ENCODE peak calls at places on chromosomes 5 and 9, in five cellular contexts. P, N, L, O and R are unnamed samples.

GRCh38 chr5:81850494-81850893 is 99.6 kb upstream of the SSBP2 start:
- DNase-seq in P (no peak), N (no peak), L (no peak), O (no peak), R (no peak)

GRCh38 chr9:31103836-31104235 is 1280.6 kb upstream of the ACO1 start:
- DNase-seq in P (no peak), N (no peak), L (no peak), O (no peak), R (no peak)

GRCh38 chr5:96761618-96762017 is 46.1 kb downstream of the ERAP1 start:
- DNase-seq in P (no peak), N (no peak), L (no peak), O (no peak), R (no peak)

GRCh38 chr9:121267689-121268597 is at the start of gene GSN:
- DNase-seq in P (peak; percentile 62), N (peak; percentile 68), L (peak; percentile 47), O (no peak), R (peak; percentile 81)

GRCh38 chr9:136048560-136049411 is 46.3 kb downstream of the NACC2 start:
- DNase-seq in P (no peak), N (no peak), L (no peak), O (no peak), R (no peak)

GRCh38 chr5:9572246-9572645 is 26.4 kb upstream of the SEMA5A start:
- DNase-seq in P (no peak), N (no peak), L (no peak), O (no peak), R (no peak)

GRCh38 chr5:172005708-172006377 is 595 bp downstream of the FBXW11 start:
- DNase-seq in P (peak; percentile 25), N (peak; percentile 46), L (peak; percentile 16), O (no peak), R (peak; percentile 27)

GRCh38 chr9:112112941-112113399 is 62.1 kb downstream of the SUSD1 start:
- DNase-seq in P (peak; percentile 71), N (no peak), L (peak; percentile 60), O (no peak), R (no peak)

GRCh38 chr9:1051286-1052118 is 1.3 kb downstream of the DMRT2 start:
- DNase-seq in P (peak; percentile 65), N (no peak), L (no peak), O (no peak), R (no peak)

GRCh38 chr9:36154213-36154952 is 14.8 kb upstream of the CCIN start:
- DNase-seq in P (peak; percentile 66), N (peak; percentile 82), L (no peak), O (no peak), R (no peak)

GRCh38 chr9:14153310-14153720 is 160.6 kb downstream of the NFIB start:
- DNase-seq in P (no peak), N (peak; percentile 32), L (no peak), O (no peak), R (no peak)

GRCh38 chr9:38032266-38032830 is 36.7 kb downstream of the SHB start:
- DNase-seq in P (no peak), N (peak; percentile 73), L (no peak), O (no peak), R (no peak)
- TF ChIP-seq CTCF in P (no peak), N (no peak), L (no peak), O (no peak), R (no peak)

DNA sequence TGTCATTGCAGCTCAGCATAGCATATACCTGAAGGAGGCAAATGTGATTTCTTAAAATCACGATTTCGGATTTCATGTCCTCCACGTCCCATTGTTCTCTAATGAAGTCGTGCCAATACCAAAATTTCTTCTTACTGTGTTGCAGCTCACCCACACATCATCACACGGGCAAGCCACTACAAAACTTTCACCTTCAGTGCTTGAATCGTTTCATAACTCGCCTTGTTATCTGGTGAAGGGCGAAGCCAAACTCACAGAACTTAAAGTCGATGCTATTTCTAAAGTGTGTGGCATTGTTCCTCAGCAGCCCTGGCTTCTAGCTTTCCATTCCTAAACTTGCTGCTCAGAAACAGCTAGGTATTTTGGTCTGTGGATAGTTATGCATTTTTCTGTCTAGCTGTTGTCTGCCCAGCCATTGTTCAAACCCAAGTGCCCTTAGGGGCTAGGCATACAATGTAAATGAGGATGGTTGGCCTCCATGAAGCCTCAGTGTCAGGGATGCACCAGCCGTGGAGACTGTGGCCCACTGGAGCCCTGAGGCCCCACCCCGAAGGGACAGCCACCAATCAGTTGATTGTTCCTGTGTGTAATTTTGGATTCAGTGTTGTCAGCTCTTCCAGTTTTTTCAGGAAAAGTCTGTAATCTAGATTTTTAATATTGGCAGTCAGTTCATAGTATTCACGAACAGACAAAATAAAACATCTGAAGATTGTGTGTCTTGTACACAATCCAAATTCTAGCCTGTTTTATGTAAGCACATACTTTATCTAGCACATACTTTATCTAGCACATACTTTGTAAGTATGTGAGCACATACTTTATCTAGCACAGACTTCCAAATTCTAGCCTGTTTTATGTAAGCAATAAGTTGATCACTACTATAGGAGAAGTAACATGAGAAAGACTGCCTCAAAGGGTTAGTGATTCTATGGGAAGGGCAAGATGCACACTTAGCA is 112.8 kb downstream of the DAPK1 start:
- DNase-seq in P (no peak), N (no peak), L (no peak), O (no peak), R (no peak)
- H3K4me1 ChIP-seq in P (peaks cover 74% of the 10 kb centered on the region), N (peaks cover 18% of the 10 kb centered on the region), L (peaks cover 51% of the 10 kb centered on the region), O (peaks cover 31% of the 10 kb centered on the region), R (peaks cover 3% of the 10 kb centered on the region)

GRCh38 chr9:5532790-5533189 is 22.5 kb downstream of the PDCD1LG2 start:
- DNase-seq in P (no peak), N (no peak), L (no peak), O (no peak), R (no peak)

GRCh38 chr9:5532301-5532700 is 22.0 kb downstream of the PDCD1LG2 start:
- DNase-seq in P (no peak), N (no peak), L (no peak), O (no peak), R (no peak)

GRCh38 chr9:5529683-5530221 is 19.4 kb downstream of the PDCD1LG2 start:
- DNase-seq in P (peak; percentile 42), N (no peak), L (no peak), O (peak; percentile 73), R (no peak)

GRCh38 chr9:5536684-5537083 is 26.4 kb downstream of the PDCD1LG2 start:
- DNase-seq in P (no peak), N (no peak), L (no peak), O (no peak), R (no peak)

GRCh38 chr9:5531251-5531972 is 21.1 kb downstream of the PDCD1LG2 start:
- DNase-seq in P (no peak), N (peak; percentile 67), L (no peak), O (no peak), R (no peak)
- TF ChIP-seq MYC in P (no peak), N (no peak), L (no peak), O (no peak), R (no peak)

GRCh38 chr5:84453405-84453804 is 68.7 kb upstream of the EDIL3 start:
- DNase-seq in P (no peak), N (no peak), L (no peak), O (no peak), R (no peak)

GRCh38 chr5:84445049-84445685 is 60.5 kb upstream of the EDIL3 start:
- DNase-seq in P (no peak), N (no peak), L (no peak), O (no peak), R (no peak)

DNA sequence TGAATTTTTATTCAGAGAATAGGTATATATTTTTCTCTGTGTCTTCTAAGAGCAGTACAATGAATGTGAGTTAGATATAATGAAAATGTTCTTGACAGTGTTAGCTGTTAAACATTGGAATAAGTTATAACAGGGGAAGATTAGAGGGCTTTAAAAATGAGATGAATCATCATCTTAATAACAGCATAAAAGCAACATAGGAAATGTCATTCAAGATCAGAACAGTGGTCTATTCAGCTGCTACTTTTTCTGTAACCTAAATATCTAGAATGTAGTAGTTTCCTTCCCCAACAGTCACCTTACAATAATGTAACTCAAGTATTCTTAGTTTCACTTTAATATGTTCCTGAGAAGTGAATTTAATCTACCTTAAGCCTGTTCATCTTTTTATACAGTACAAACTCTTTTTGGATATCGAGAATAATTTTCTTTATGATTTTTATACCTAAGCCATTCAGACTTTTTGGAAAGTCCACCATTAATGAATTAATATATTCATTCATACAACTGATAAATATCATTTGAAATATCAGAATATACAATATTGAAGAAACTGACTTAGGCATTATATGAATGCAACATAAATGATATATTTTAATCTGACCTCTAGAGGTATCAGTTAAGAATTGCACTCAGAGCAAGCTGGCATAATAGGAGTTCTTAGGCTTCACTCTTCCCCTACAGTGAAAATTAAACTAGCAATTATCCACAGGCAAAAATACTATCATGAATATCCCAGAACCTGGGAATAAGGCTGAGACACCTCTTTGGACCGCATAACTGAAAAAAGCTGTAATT is 66.1 kb upstream of the EDIL3 start:
- DNase-seq in P (no peak), N (peak; percentile 43), L (no peak), O (no peak), R (no peak)
- TF ChIP-seq CTCF in P (no peak), N (no peak), L (no peak), O (peak; percentile 33), R (no peak)

DNA sequence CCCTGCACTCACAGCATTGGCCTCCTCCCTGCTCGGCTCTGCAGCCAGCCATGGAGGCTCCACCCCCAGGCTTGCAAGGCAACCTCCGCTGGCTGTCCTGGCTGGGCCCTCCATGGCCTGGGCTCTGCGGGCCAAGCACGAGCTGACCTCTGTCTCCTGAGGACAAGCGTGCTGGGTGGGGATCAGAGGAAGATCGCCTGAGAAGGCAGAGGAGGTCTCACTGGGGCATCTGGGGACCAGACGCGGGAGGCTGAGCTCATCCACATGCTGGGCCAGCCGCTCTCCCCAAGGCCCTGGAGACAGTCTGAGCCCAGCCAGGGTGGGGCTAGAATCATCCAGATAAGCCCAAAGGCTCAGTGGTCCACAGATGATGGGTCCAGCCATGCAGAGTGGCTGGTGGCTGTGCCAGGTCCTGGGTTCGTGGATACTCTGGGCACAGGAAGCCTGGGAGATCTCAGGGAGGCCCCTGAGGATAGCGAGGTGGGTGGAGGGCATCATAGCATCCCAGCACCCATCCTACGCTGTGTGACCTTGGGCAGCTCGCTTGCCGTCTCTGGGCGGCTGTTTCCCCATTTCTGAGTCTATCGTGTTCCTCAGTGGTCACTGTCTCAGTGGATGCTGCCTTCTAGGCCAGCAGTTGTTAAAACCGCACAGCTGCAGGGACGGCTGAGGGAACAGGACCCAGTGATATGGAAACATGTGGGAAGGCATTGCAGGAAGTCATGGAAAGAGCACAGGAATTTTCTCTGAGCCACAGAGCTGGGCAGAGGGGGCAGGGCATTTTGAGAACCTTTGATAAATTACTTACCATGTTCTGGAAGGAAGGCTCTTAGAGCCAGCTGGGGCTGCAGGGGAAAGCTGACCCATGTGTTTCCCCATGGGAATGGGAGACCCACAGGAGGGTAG is 86.6 kb upstream of the COL5A1 start:
- DNase-seq in P (no peak), N (no peak), L (no peak), O (no peak), R (no peak)
- H3K4me1 ChIP-seq in P (peaks cover 23% of the 10 kb centered on the region), N (peaks cover 21% of the 10 kb centered on the region), L (no peaks in the 10 kb centered on the region), O (no peaks in the 10 kb centered on the region), R (no peaks in the 10 kb centered on the region)